ENCODE peak calls at places on chromosome 1, in seven cellular contexts. One of them, this sample, is unnamed.

GRCh38 chr1:217528271-217528670 is 102.6 kb downstream of the GPATCH2 start:
- DNase-seq in H1: no peak
- DNase-seq in mesendoderm: no peak
- DNase-seq in neuronal stem cell: no peak
- DNase-seq in IMR-90: peak; percentile 77
- DNase-seq in trophoblast cell: peak; percentile 68
- DNase-seq in mesenchymal stem cell: no peak
- DNase-seq in this sample: no peak

GRCh38 chr1:96931136-96931535 is 209.6 kb downstream of the PTBP2 start:
- DNase-seq in mesenchymal stem cell: no peak
- DNase-seq in trophoblast cell: no peak
- DNase-seq in neuronal stem cell: no peak
- DNase-seq in IMR-90: peak; percentile 12
- DNase-seq in mesendoderm: no peak
- DNase-seq in H1: no peak
- DNase-seq in this sample: no peak

GRCh38 chr1:159171688-159172501 is 480 bp downstream of the CADM3 start:
- DNase-seq in neuronal stem cell: peak; percentile 54
- DNase-seq in mesenchymal stem cell: no peak
- DNase-seq in mesendoderm: peak; percentile 78
- DNase-seq in trophoblast cell: no peak
- DNase-seq in IMR-90: no peak
- DNase-seq in H1: peak; percentile 80
- DNase-seq in this sample: peak; percentile 66

GRCh38 chr1:221827307-221827642 is 85.4 kb upstream of the DUSP10 start:
- DNase-seq in neuronal stem cell: no peak
- DNase-seq in mesenchymal stem cell: no peak
- DNase-seq in H1: no peak
- DNase-seq in mesendoderm: no peak
- DNase-seq in trophoblast cell: no peak
- DNase-seq in IMR-90: no peak
- DNase-seq in this sample: no peak

GRCh38 chr1:95287078-95287477 is 53.1 kb downstream of the RWDD3 start:
- DNase-seq in IMR-90: no peak
- DNase-seq in neuronal stem cell: no peak
- DNase-seq in trophoblast cell: no peak
- DNase-seq in mesendoderm: no peak
- DNase-seq in H1: no peak
- DNase-seq in mesenchymal stem cell: no peak
- DNase-seq in this sample: no peak

GRCh38 chr1:215118081-215118480 is 35.5 kb downstream of the KCNK2 start:
- DNase-seq in trophoblast cell: no peak
- DNase-seq in neuronal stem cell: no peak
- DNase-seq in IMR-90: no peak
- DNase-seq in mesendoderm: no peak
- DNase-seq in mesenchymal stem cell: no peak
- DNase-seq in H1: no peak
- DNase-seq in this sample: no peak

GRCh38 chr1:207987164-207987563 is 76.2 kb upstream of the CD34 start:
- DNase-seq in IMR-90: no peak
- DNase-seq in mesenchymal stem cell: no peak
- DNase-seq in mesendoderm: no peak
- DNase-seq in neuronal stem cell: no peak
- DNase-seq in H1: no peak
- DNase-seq in trophoblast cell: no peak
- DNase-seq in this sample: no peak

GRCh38 chr1:55288245-55288644 is 73.1 kb upstream of the USP24 start:
- DNase-seq in H1: no peak
- DNase-seq in mesendoderm: no peak
- DNase-seq in trophoblast cell: no peak
- DNase-seq in mesenchymal stem cell: no peak
- DNase-seq in IMR-90: no peak
- DNase-seq in neuronal stem cell: no peak
- DNase-seq in this sample: no peak

DNA sequence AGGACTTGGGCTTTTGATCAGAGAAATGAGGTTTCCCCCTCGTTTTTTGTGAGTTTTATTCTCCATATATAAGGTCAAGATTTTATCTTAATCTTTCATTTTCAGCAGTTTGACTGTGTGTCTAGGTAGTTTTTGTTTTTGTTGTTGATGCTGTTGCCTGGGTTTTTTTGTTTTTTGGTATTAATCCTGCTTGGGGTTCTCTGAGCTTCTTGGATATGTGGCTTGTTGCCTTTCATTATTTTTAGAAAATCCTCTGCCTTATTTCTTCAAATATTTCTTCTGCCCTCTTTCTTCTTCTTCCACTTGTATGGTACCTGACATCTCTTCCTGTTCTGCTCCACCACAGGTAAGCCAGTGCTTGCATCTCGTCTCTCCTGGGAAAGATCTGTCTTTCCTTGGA is 25.0 kb downstream of the EFCAB7 start:
- DNase-seq in IMR-90: no peak
- DNase-seq in trophoblast cell: no peak
- DNase-seq in neuronal stem cell: no peak
- DNase-seq in H1: no peak
- DNase-seq in mesenchymal stem cell: no peak
- DNase-seq in mesendoderm: no peak
- DNase-seq in this sample: no peak
- H2BK120ac ChIP-seq in IMR-90: no peak overlapping the region
- H2BK120ac ChIP-seq in trophoblast cell: no peak overlapping the region
- H2BK120ac ChIP-seq in neuronal stem cell: no peak overlapping the region
- H2BK120ac ChIP-seq in H1: no peak overlapping the region
- H2BK120ac ChIP-seq in mesenchymal stem cell: no peak overlapping the region
- H2BK120ac ChIP-seq in mesendoderm: no peak overlapping the region
- H2BK120ac ChIP-seq in this sample: no peak overlapping the region

GRCh38 chr1:44328767-44329416 is 26.2 kb downstream of the ERI3 start:
- DNase-seq in H1: no peak
- DNase-seq in IMR-90: no peak
- DNase-seq in mesendoderm: peak; percentile 45
- DNase-seq in trophoblast cell: no peak
- DNase-seq in neuronal stem cell: no peak
- DNase-seq in mesenchymal stem cell: peak; percentile 7
- DNase-seq in this sample: no peak
- H2BK120ac ChIP-seq in H1: no peak overlapping the region
- H2BK120ac ChIP-seq in IMR-90: peak overlapping the region; percentile 73
- H2BK120ac ChIP-seq in mesendoderm: no peak overlapping the region
- H2BK120ac ChIP-seq in trophoblast cell: peak overlapping the region; percentile 71
- H2BK120ac ChIP-seq in neuronal stem cell: no peak overlapping the region
- H2BK120ac ChIP-seq in mesenchymal stem cell: no peak overlapping the region
- H2BK120ac ChIP-seq in this sample: no peak overlapping the region

DNA sequence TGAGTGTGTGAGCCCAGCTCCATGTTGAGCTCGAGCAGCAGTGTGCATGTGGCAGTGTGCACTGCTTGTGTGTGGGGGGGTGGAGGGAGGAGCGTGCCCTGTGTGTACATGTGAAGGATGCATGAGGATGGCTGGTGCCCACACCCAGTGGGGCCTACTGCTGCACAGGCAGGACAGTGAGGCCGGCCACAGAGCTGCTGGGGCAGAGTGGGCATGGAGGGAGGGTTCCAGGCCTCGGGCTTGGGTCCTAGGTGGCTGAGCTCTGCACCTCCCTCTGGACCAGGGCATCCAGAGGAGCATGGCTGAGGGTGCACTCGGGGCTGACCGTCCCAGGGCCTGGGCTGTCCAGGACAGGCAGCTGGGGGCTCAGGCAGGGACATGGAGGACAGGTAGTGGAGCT is 1.8 kb downstream of the GJC2 start:
- DNase-seq in H1: no peak
- DNase-seq in IMR-90: no peak
- DNase-seq in trophoblast cell: no peak
- DNase-seq in mesendoderm: no peak
- DNase-seq in mesenchymal stem cell: no peak
- DNase-seq in neuronal stem cell: no peak
- DNase-seq in this sample: no peak
- H2BK120ac ChIP-seq in H1: no peak overlapping the region
- H2BK120ac ChIP-seq in IMR-90: no peak overlapping the region
- H2BK120ac ChIP-seq in trophoblast cell: no peak overlapping the region
- H2BK120ac ChIP-seq in mesendoderm: no peak overlapping the region
- H2BK120ac ChIP-seq in mesenchymal stem cell: no peak overlapping the region
- H2BK120ac ChIP-seq in neuronal stem cell: no peak overlapping the region
- H2BK120ac ChIP-seq in this sample: no peak overlapping the region

GRCh38 chr1:168257397-168257796 is 23.3 kb upstream of the TBX19 start:
- DNase-seq in neuronal stem cell: no peak
- DNase-seq in H1: no peak
- DNase-seq in trophoblast cell: no peak
- DNase-seq in mesendoderm: no peak
- DNase-seq in mesenchymal stem cell: no peak
- DNase-seq in IMR-90: no peak
- DNase-seq in this sample: no peak
- H2BK120ac ChIP-seq in neuronal stem cell: no peak overlapping the region
- H2BK120ac ChIP-seq in H1: no peak overlapping the region
- H2BK120ac ChIP-seq in trophoblast cell: no peak overlapping the region
- H2BK120ac ChIP-seq in mesendoderm: no peak overlapping the region
- H2BK120ac ChIP-seq in mesenchymal stem cell: no peak overlapping the region
- H2BK120ac ChIP-seq in IMR-90: no peak overlapping the region
- H2BK120ac ChIP-seq in this sample: no peak overlapping the region

GRCh38 chr1:245814651-245815050 is 659.9 kb downstream of the KIF26B start:
- DNase-seq in mesendoderm: no peak
- DNase-seq in trophoblast cell: no peak
- DNase-seq in IMR-90: no peak
- DNase-seq in H1: no peak
- DNase-seq in mesenchymal stem cell: no peak
- DNase-seq in neuronal stem cell: no peak
- DNase-seq in this sample: no peak

GRCh38 chr1:245810789-245811337 is 656.1 kb downstream of the KIF26B start:
- DNase-seq in neuronal stem cell: no peak
- DNase-seq in mesenchymal stem cell: no peak
- DNase-seq in IMR-90: no peak
- DNase-seq in trophoblast cell: no peak
- DNase-seq in mesendoderm: no peak
- DNase-seq in H1: peak; percentile 26
- DNase-seq in this sample: no peak

GRCh38 chr1:245810181-245810727 is 655.5 kb downstream of the KIF26B start:
- DNase-seq in IMR-90: no peak
- DNase-seq in H1: peak; percentile 36
- DNase-seq in mesenchymal stem cell: no peak
- DNase-seq in trophoblast cell: no peak
- DNase-seq in neuronal stem cell: no peak
- DNase-seq in mesendoderm: no peak
- DNase-seq in this sample: no peak

GRCh38 chr1:245809361-245809760 is 654.6 kb downstream of the KIF26B start:
- DNase-seq in IMR-90: no peak
- DNase-seq in H1: peak; percentile 40
- DNase-seq in mesendoderm: no peak
- DNase-seq in neuronal stem cell: no peak
- DNase-seq in mesenchymal stem cell: no peak
- DNase-seq in trophoblast cell: peak; percentile 64
- DNase-seq in this sample: no peak

DNA sequence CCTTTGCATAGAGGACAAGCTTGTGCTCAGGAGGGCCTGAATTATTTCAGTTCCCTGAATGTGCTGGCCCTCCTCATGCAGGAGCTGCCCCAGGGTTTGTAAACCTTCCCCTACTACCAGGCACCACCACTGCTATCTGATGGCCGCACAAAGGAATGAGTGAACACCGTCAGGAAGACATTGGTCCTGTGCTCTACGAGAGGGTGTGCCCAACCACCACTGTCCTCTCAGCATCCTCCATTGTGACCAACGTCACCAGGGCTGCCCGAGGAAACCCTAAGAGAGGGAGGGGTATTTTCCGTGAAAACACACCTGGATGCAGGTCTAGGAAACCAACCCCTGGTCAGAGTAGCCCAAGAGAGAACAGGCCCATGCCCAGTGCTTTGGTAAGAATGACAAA is 657.5 kb downstream of the KIF26B start:
- DNase-seq in mesendoderm: no peak
- DNase-seq in IMR-90: no peak
- DNase-seq in H1: peak; percentile 14
- DNase-seq in trophoblast cell: peak; percentile 82
- DNase-seq in mesenchymal stem cell: no peak
- DNase-seq in neuronal stem cell: no peak
- DNase-seq in this sample: no peak
- H2BK120ac ChIP-seq in mesendoderm: no peak overlapping the region
- H2BK120ac ChIP-seq in IMR-90: no peak overlapping the region
- H2BK120ac ChIP-seq in H1: no peak overlapping the region
- H2BK120ac ChIP-seq in trophoblast cell: no peak overlapping the region
- H2BK120ac ChIP-seq in mesenchymal stem cell: no peak overlapping the region
- H2BK120ac ChIP-seq in neuronal stem cell: no peak overlapping the region
- H2BK120ac ChIP-seq in this sample: no peak overlapping the region

DNA sequence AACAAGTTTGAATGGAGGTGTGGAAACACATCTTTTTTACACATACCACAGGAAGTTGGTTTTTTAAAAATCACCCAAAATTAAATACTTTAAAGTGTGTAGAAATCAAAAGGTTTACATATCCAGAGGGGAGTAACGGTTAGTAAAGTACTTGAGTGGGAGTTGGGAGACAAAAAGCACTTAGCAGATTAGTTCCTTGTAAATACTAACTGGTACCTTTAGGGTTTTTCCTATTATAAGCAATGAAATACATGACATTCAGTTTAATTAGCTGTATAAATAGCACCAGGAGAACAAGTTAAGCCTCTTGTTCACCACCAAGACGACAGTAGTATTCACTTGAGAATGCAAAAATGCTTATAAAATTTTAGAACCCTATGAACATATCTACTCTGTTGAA is 23.7 kb upstream of the RAVER2 start:
- DNase-seq in neuronal stem cell: no peak
- DNase-seq in H1: no peak
- DNase-seq in mesenchymal stem cell: no peak
- DNase-seq in mesendoderm: no peak
- DNase-seq in trophoblast cell: no peak
- DNase-seq in IMR-90: no peak
- DNase-seq in this sample: no peak
- H2BK120ac ChIP-seq in neuronal stem cell: no peak overlapping the region
- H2BK120ac ChIP-seq in H1: no peak overlapping the region
- H2BK120ac ChIP-seq in mesenchymal stem cell: no peak overlapping the region
- H2BK120ac ChIP-seq in mesendoderm: no peak overlapping the region
- H2BK120ac ChIP-seq in trophoblast cell: no peak overlapping the region
- H2BK120ac ChIP-seq in IMR-90: no peak overlapping the region
- H2BK120ac ChIP-seq in this sample: no peak overlapping the region

This sample was measured in H9.